ENCODE peak calls at places on chromosomes 6 and 20, in four cellular contexts. W is brain microvascular endothelial cell, S is fibroblast of mammary gland, G is upper lobe of right lung. A is an unnamed sample.

GRCh38 chr20:382291-383115 is 1.9 kb downstream of the TRIB3 start:
- DNase-seq in S (no peak), W (no peak), G (no peak), A (no peak)

GRCh38 chr6:34531580-34532201 is 24.4 kb downstream of the SPDEF start:
- DNase-seq in G (no peak), W (peak), S (peak), A (no peak)

GRCh38 chr6:36314221-36315014 is 22.3 kb downstream of the BNIP5 start:
- DNase-seq in G (no peak), W (no peak), S (peak), A (no peak)

GRCh38 chr20:44819936-44820335 is 9.6 kb upstream of the RIMS4 start:
- DNase-seq in W (no peak), G (no peak), S (no peak), A (no peak)

GRCh38 chr6:105250523-105250922 is 70.7 kb upstream of the POPDC3 start:
- DNase-seq in W (no peak), G (no peak), S (peak), A (no peak)

GRCh38 chr6:16253399-16254144 is 15.2 kb downstream of the GMPR start:
- DNase-seq in G (no peak), S (no peak), W (no peak), A (no peak)

GRCh38 chr6:160224599-160225237 is 33.9 kb downstream of the SLC22A2 start:
- DNase-seq in W (no peak), G (no peak), S (no peak), A (no peak)

GRCh38 chr20:49634116-49634515 is 66.2 kb upstream of the PTGIS start:
- DNase-seq in G (no peak), S (no peak), W (no peak), A (no peak)

GRCh38 chr6:90445533-90446108 is 141.3 kb downstream of the MAP3K7 start:
- DNase-seq in W (no peak), G (no peak), S (no peak), A (no peak)

GRCh38 chr6:152954443-152954842 is 28.4 kb downstream of the FBXO5 start:
- DNase-seq in S (no peak), G (no peak), W (no peak), A (no peak)

GRCh38 chr6:150940951-150941350 is 75.4 kb downstream of the MTHFD1L start:
- DNase-seq in W (peak), S (peak), G (no peak), A (no peak)

GRCh38 chr20:62191781-62192559 is 9.1 kb downstream of the MTG2 start:
- DNase-seq in G (no peak), W (no peak), S (no peak), A (peak)

GRCh38 chr6:125989631-125990030 is 3.3 kb downstream of the TRMT11 start:
- DNase-seq in G (no peak), W (no peak), S (peak), A (no peak)

GRCh38 chr6:139698526-139699182 is 324.2 kb upstream of the CITED2 start:
- DNase-seq in G (no peak), S (peak), W (no peak), A (no peak)

GRCh38 chr20:38072885-38073284 is 39.3 kb downstream of the RPRD1B start:
- DNase-seq in W (no peak), G (no peak), S (no peak), A (no peak)

GRCh38 chr20:32457476-32457986 is 99.4 kb downstream of the ASXL1 start:
- DNase-seq in G (peak), W (no peak), S (peak), A (peak)

GRCh38 chr6:13848553-13849150 is 34.3 kb upstream of the MCUR1 start:
- DNase-seq in G (no peak), W (no peak), S (no peak), A (no peak)

GRCh38 chr6:6678811-6679210 is 90.3 kb downstream of the LY86 start:
- DNase-seq in G (no peak), W (no peak), S (no peak), A (no peak)

GRCh38 chr6:126285871-126286270 is 54.0 kb upstream of the CENPW start:
- DNase-seq in S (no peak), W (no peak), G (no peak), A (no peak)

GRCh38 chr6:32972353-32973143 is 4.2 kb downstream of the BRD2 start:
- DNase-seq in W (no peak), S (no peak), G (peak), A (no peak)

GRCh38 chr6:109393882-109394281 is 11.6 kb upstream of the CD164 start:
- DNase-seq in S (peak), W (peak), G (no peak), A (no peak)

GRCh38 chr6:40395066-40395697 is 192.0 kb downstream of the LRFN2 start:
- DNase-seq in W (no peak), G (no peak), S (no peak), A (no peak)

GRCh38 chr20:20687319-20687718 is 25.1 kb downstream of the RALGAPA2 start:
- DNase-seq in G (no peak), W (no peak), S (no peak), A (no peak)

GRCh38 chr6:3484240-3484639 is 27.4 kb upstream of the SLC22A23 start:
- DNase-seq in W (peak), G (no peak), S (peak), A (no peak)

GRCh38 chr6:164095056-164095455 is 680.5 kb downstream of the QKI start:
- DNase-seq in G (no peak), S (peak), W (no peak), A (no peak)

GRCh38 chr6:99348823-99349619 is 453 bp downstream of the FAXC start:
- DNase-seq in S (no peak), W (no peak), G (peak), A (no peak)

GRCh38 chr6:21915707-21916399 is 322.3 kb downstream of the SOX4 start:
- DNase-seq in G (no peak), W (peak), S (peak), A (no peak)

GRCh38 chr6:108661982-108662381 is 101.3 kb downstream of the FOXO3 start:
- DNase-seq in S (no peak), W (no peak), G (no peak), A (no peak)

GRCh38 chr20:63772781-63773520 is 33.4 kb downstream of the SLC2A4RG start:
- DNase-seq in S (no peak), G (no peak), W (no peak), A (no peak)

GRCh38 chr20:35715611-35716010 is 16.4 kb downstream of the ROMO1 start:
- DNase-seq in S (no peak), W (no peak), G (no peak), A (no peak)

GRCh38 chr6:91149914-91150674 is 563.2 kb upstream of the MAP3K7 start:
- DNase-seq in S (no peak), W (no peak), G (no peak), A (no peak)

GRCh38 chr20:62405108-62405980 is 1.7 kb downstream of the CABLES2 start:
- DNase-seq in W (peak), S (peak), G (peak), A (peak)

GRCh38 chr6:79781916-79782315 is 150.8 kb downstream of the SH3BGRL2 start:
- DNase-seq in S (no peak), W (no peak), G (no peak), A (no peak)

GRCh38 chr6:137115653-137116052 is 57.8 kb downstream of the IL22RA2 start:
- DNase-seq in S (peak), G (no peak), W (no peak), A (no peak)

GRCh38 chr20:39117486-39117885 is 155.3 kb downstream of the DHX35 start:
- DNase-seq in S (peak), G (no peak), W (peak), A (peak)

GRCh38 chr6:133621751-133622150 is 267.2 kb upstream of the TCF21 start:
- DNase-seq in S (peak), W (no peak), G (no peak), A (no peak)

GRCh38 chr20:39861381-39861780 is 827.7 kb downstream of the MAFB start:
- DNase-seq in G (no peak), S (peak), W (no peak), A (no peak)

GRCh38 chr6:88238065-88238464 is 71.9 kb upstream of the CNR1 start:
- DNase-seq in S (peak), G (no peak), W (peak), A (no peak)

GRCh38 chr20:23147964-23148720 is 62.0 kb upstream of the CD93 start:
- DNase-seq in W (peak), G (peak), S (peak), A (peak)